ENCODE peak calls at places on chromosomes 2 and 18, in ten cellular contexts. M, D, J, F, Q, W, T, I, P and E are unnamed samples.

GRCh38 chr2:142668420-142668819 is 209.0 kb upstream of the KYNU start:
- DNase-seq in M (no peak), D (no peak), J (no peak), F (no peak), Q (no peak), W (no peak), T (peak), I (no peak), P (no peak), E (no peak)

GRCh38 chr2:181112916-181113315 is 132.5 kb downstream of the UBE2E3 start:
- DNase-seq in M (no peak), D (no peak), J (no peak), F (no peak), Q (no peak), W (no peak), T (no peak), I (no peak), P (no peak), E (no peak)

GRCh38 chr2:188969236-188970032 is 4.7 kb upstream of the COL3A1 start:
- DNase-seq in M (no peak), D (no peak), J (no peak), F (no peak), Q (no peak), W (no peak), T (no peak), I (no peak), P (no peak), E (no peak)

GRCh38 chr18:36396190-36396589 is 98.7 kb downstream of the FHOD3 start:
- DNase-seq in M (no peak), D (no peak), J (no peak), F (no peak), Q (no peak), W (no peak), T (no peak), I (no peak), P (no peak), E (no peak)

GRCh38 chr2:156229724-156230362 is 102.7 kb downstream of the NR4A2 start:
- DNase-seq in M (peak), D (no peak), J (no peak), F (no peak), Q (no peak), W (no peak), T (no peak), I (no peak), P (no peak), E (no peak)

GRCh38 chr2:151302879-151303278 is 13.4 kb upstream of the NMI start:
- DNase-seq in M (no peak), D (no peak), J (no peak), F (no peak), Q (no peak), W (no peak), T (no peak), I (no peak), P (no peak), E (no peak)

GRCh38 chr2:117470311-117471095 is 344.0 kb upstream of the DDX18 start:
- DNase-seq in M (peak), D (no peak), J (peak), F (no peak), Q (no peak), W (no peak), T (no peak), I (no peak), P (peak), E (no peak)

GRCh38 chr2:15316370-15316814 is 244.7 kb downstream of the NBAS start:
- DNase-seq in M (no peak), D (no peak), J (no peak), F (no peak), Q (no peak), W (no peak), T (no peak), I (no peak), P (no peak), E (no peak)

GRCh38 chr2:231519975-231520555 is 10.2 kb downstream of the NMUR1 start:
- DNase-seq in M (no peak), D (no peak), J (no peak), F (peak), Q (no peak), W (no peak), T (no peak), I (no peak), P (no peak), E (no peak)

GRCh38 chr18:11518788-11519685 is 90.4 kb upstream of the SLC35G4 start:
- DNase-seq in M (peak), D (no peak), J (peak), F (peak), Q (peak), W (no peak), T (no peak), I (no peak), P (peak), E (no peak)

GRCh38 chr2:228768818-228769217 is 502.3 kb downstream of the PID1 start:
- DNase-seq in M (peak), D (no peak), J (no peak), F (no peak), Q (no peak), W (no peak), T (peak), I (no peak), P (no peak), E (no peak)

GRCh38 chr2:172804423-172804822 is 68.8 kb downstream of the RAPGEF4 start:
- DNase-seq in M (no peak), D (no peak), J (no peak), F (no peak), Q (no peak), W (no peak), T (no peak), I (no peak), P (peak), E (no peak)

GRCh38 chr2:237307495-237307894 is 106.5 kb downstream of the COL6A3 start:
- DNase-seq in M (no peak), D (no peak), J (no peak), F (no peak), Q (no peak), W (no peak), T (no peak), I (no peak), P (no peak), E (no peak)

GRCh38 chr2:20589975-20590703 is 60.8 kb downstream of the HS1BP3 start:
- DNase-seq in M (no peak), D (no peak), J (no peak), F (no peak), Q (no peak), W (peak), T (no peak), I (peak), P (no peak), E (peak)

GRCh38 chr2:112121682-112122254 is 16.4 kb upstream of the FBLN7 start:
- DNase-seq in M (peak), D (no peak), J (peak), F (no peak), Q (peak), W (no peak), T (no peak), I (no peak), P (peak), E (no peak)

GRCh38 chr2:25438793-25439192 is 97.1 kb upstream of the DNMT3A start:
- DNase-seq in M (no peak), D (no peak), J (no peak), F (no peak), Q (no peak), W (no peak), T (no peak), I (no peak), P (no peak), E (no peak)

GRCh38 chr2:100744589-100744988 is 75.3 kb upstream of the NPAS2 start:
- DNase-seq in M (no peak), D (no peak), J (peak), F (no peak), Q (no peak), W (no peak), T (no peak), I (no peak), P (no peak), E (no peak)

GRCh38 chr2:150046211-150046610 is 441.3 kb downstream of the RND3 start:
- DNase-seq in M (no peak), D (no peak), J (no peak), F (no peak), Q (no peak), W (no peak), T (peak), I (no peak), P (no peak), E (no peak)

GRCh38 chr2:47069628-47070154 is 85.4 kb downstream of the STPG4 start:
- DNase-seq in M (no peak), D (no peak), J (peak), F (peak), Q (peak), W (peak), T (peak), I (peak), P (no peak), E (peak)

GRCh38 chr2:136238552-136239346 is 120.8 kb upstream of the CXCR4 start:
- DNase-seq in M (no peak), D (no peak), J (no peak), F (no peak), Q (no peak), W (no peak), T (no peak), I (no peak), P (peak), E (no peak)

GRCh38 chr18:70700496-70700895 is 411.7 kb downstream of the SOCS6 start:
- DNase-seq in M (no peak), D (no peak), J (no peak), F (no peak), Q (no peak), W (no peak), T (no peak), I (no peak), P (no peak), E (no peak)